ENCODE peak calls at places on chromosomes 4 and X, in five cellular contexts. J is GM13977, Y is GM10248, C is OCI-LY7, A is H9. G is an unnamed sample.

GRCh38 chr4:168095776-168096443 is 3.6 kb downstream of the ANXA10 start:
- DNase-seq in J (no peak), C (no peak), Y (no peak), A (no peak), G (no peak)

GRCh38 chrX:107675823-107676555 is 47.7 kb downstream of the PRPS1 start:
- DNase-seq in A (no peak), J (no peak), C (peak; percentile 43), Y (no peak), G (no peak)

GRCh38 chrX:134622056-134622812 is 36.0 kb downstream of the PLAC1 start:
- DNase-seq in C (no peak), A (peak; percentile 35), Y (peak; percentile 33), J (peak; percentile 25), G (peak; percentile 4)

GRCh38 chr4:20662851-20663250 is 37.4 kb upstream of the PACRGL start:
- DNase-seq in J (no peak), Y (no peak), A (no peak), C (no peak), G (no peak)

GRCh38 chr4:95215991-95216605 is 332.7 kb downstream of the UNC5C start:
- DNase-seq in A (no peak), J (no peak), Y (no peak), C (no peak), G (no peak)

GRCh38 chr4:137611998-137612700 is 79.9 kb upstream of the PCDH18 start:
- DNase-seq in C (no peak), A (no peak), J (no peak), Y (no peak), G (no peak)

GRCh38 chrX:97616883-97617510 is 733.3 kb downstream of the RPA4 start:
- DNase-seq in C (no peak), Y (peak; percentile 17), A (no peak), J (peak; percentile 23), G (no peak)

GRCh38 chr4:104395219-104395618 is 99.5 kb downstream of the CXXC4 start:
- DNase-seq in Y (no peak), C (no peak), A (no peak), J (no peak), G (no peak)

GRCh38 chrX:115503099-115503498 is 57.9 kb upstream of the PLS3 start:
- DNase-seq in Y (no peak), J (no peak), C (no peak), A (no peak), G (no peak)

GRCh38 chr4:119536572-119537528 is 91.8 kb downstream of the PDE5A start:
- DNase-seq in A (no peak), Y (no peak), C (no peak), J (no peak), G (no peak)

GRCh38 chr4:7964459-7964858 is 24.8 kb upstream of the AFAP1 start:
- DNase-seq in J (peak; percentile 81), Y (no peak), A (no peak), C (no peak), G (no peak)

GRCh38 chrX:150821971-150822370 is 76.5 kb downstream of the CD99L2 start:
- DNase-seq in Y (no peak), J (no peak), A (no peak), C (no peak), G (no peak)

GRCh38 chr4:154349829-154350228 is 141.8 kb downstream of the DCHS2 start:
- DNase-seq in J (no peak), Y (no peak), C (peak; percentile 3), A (no peak), G (no peak)

GRCh38 chrX:51332188-51332942 is at the start of gene NUDT10:
- DNase-seq in Y (no peak), A (peak; percentile 87), C (no peak), J (peak; percentile 29), G (peak; percentile 65)

GRCh38 chr4:82275431-82276423 is 98.1 kb downstream of the HNRNPD start:
- DNase-seq in A (peak; percentile 58), Y (no peak), J (no peak), C (peak; percentile 63), G (no peak)

GRCh38 chrX:14291626-14292025 is 237.7 kb upstream of the GLRA2 start:
- DNase-seq in J (no peak), Y (no peak), C (no peak), A (peak; percentile 28), G (no peak)

GRCh38 chr4:178275671-178276360 is 833.6 kb upstream of the AGA start:
- DNase-seq in A (peak; percentile 60), Y (no peak), J (no peak), C (no peak), G (no peak)

GRCh38 chr4:5338511-5338910 is 287.2 kb downstream of the STK32B start:
- DNase-seq in J (no peak), C (no peak), Y (no peak), A (no peak), G (no peak)

GRCh38 chr4:45475490-45475889 is 648.4 kb downstream of the GABRG1 start:
- DNase-seq in Y (no peak), J (no peak), A (no peak), C (no peak), G (no peak)

GRCh38 chr4:176981551-176981950 is 188.8 kb upstream of the VEGFC start:
- DNase-seq in J (no peak), A (no peak), C (no peak), Y (no peak), G (no peak)

GRCh38 chr4:112348488-112349158 is 51.5 kb downstream of the ALPK1 start:
- DNase-seq in Y (no peak), A (peak; percentile 85), J (no peak), C (no peak), G (peak; percentile 42)

GRCh38 chr4:24209131-24209530 is 319.3 kb upstream of the PPARGC1A start:
- DNase-seq in Y (no peak), J (no peak), A (no peak), C (no peak), G (no peak)

GRCh38 chrX:17266171-17266570 is 108.8 kb upstream of the NHS start:
- DNase-seq in C (no peak), J (no peak), Y (no peak), A (no peak), G (no peak)

GRCh38 chr4:89173336-89174090 is 62.2 kb downstream of the TIGD2 start:
- DNase-seq in A (no peak), J (no peak), Y (no peak), C (no peak), G (no peak)

GRCh38 chr4:76657443-76657842 is 222.4 kb downstream of the SHROOM3 start:
- DNase-seq in A (no peak), Y (no peak), J (no peak), C (no peak), G (no peak)

GRCh38 chr4:13547563-13548041 is 3.3 kb upstream of the NKX3-2 start:
- DNase-seq in A (no peak), J (peak; percentile 75), C (peak; percentile 78), Y (peak; percentile 57), G (peak; percentile 73)

GRCh38 chr4:3870567-3870962 is 104.4 kb downstream of the ADRA2C start:
- DNase-seq in Y (no peak), J (no peak), A (peak; percentile 24), C (no peak), G (no peak)

GRCh38 chr4:66522244-66522643 is 852.0 kb upstream of the EPHA5 start:
- DNase-seq in J (no peak), A (no peak), Y (no peak), C (no peak), G (no peak)

GRCh38 chr4:79964020-79964714 is 108.9 kb downstream of the ANTXR2 start:
- DNase-seq in J (no peak), A (no peak), Y (no peak), C (no peak), G (no peak)

GRCh38 chrX:111010151-111010550 is 85.8 kb upstream of the PAK3 start:
- DNase-seq in A (no peak), C (no peak), Y (no peak), J (no peak), G (no peak)

GRCh38 chrX:16771483-16772398 is 14.5 kb upstream of the TXLNG start:
- DNase-seq in J (no peak), Y (no peak), C (no peak), A (peak; percentile 83), G (peak; percentile 2)

GRCh38 chrX:42533761-42534160 is 244.2 kb downstream of the PPP1R2C start:
- DNase-seq in C (no peak), A (no peak), J (no peak), Y (no peak), G (no peak)

GRCh38 chr4:127586922-127587571 is 45.7 kb upstream of the INTU start:
- DNase-seq in C (peak; percentile 22), Y (peak; percentile 43), A (peak; percentile 74), J (peak; percentile 36), G (peak; percentile 31)
- TF ChIP-seq CTCF in C (peak; percentile 80), Y (peak; percentile 58), A (peak; percentile 83), J (peak; percentile 76), G (peak; percentile 60)

DNA sequence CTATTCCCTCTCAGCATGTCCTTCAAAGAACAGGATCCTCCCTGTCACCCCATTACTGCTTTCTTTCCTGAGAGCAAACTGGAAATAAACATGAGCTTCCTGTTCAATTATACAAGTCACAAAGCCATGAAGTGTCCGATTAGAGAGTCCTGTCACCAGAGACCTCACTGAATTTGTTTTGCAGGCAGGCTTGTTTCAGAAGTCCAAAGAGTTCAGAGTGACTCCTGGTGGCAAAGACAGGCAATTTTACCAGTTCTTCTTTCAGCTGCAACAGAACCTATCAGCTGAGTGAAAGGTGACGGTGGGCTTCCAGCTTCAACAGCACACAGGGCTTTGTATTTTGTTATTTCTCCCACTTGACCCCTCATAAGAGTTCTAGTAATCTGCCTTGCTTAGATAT is 6.4 kb downstream of the ELK1 start:
- DNase-seq in C (no peak), A (no peak), J (no peak), Y (no peak), G (no peak)
- TF ChIP-seq CTCF in C (peak; percentile 54), A (peak; percentile 47), J (peak; percentile 36), Y (peak; percentile 25), G (peak; percentile 17)

DNA sequence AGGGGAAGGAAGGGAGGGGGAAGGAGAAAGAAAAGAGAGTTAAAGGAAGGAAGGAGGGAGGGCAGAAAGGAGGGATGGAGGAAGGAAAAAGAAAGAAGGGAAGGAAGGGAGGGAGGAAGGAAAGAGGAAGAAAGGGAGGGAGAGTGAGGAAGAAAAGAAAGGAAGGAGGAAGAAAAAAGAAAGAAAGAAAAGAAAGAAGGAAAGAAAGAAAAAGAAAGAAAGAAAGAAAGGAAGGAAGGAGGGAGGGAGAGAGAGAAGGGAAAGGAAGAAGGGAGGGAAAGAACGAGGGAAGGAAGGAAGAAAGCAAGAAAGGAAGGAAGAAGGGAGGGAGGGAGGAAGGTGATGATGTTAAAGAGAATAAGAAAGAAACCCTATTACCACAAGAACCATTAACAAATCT is 150.6 kb downstream of the MXRA5 start:
- DNase-seq in Y (no peak), J (no peak), A (no peak), C (no peak), G (no peak)
- TF ChIP-seq CTCF in Y (no peak), J (no peak), A (no peak), C (no peak), G (no peak)

GRCh38 chrX:19177710-19178109 is 55.4 kb upstream of the ADGRG2 start:
- DNase-seq in A (no peak), Y (no peak), C (no peak), J (no peak), G (no peak)
- TF ChIP-seq CTCF in A (no peak), Y (no peak), C (no peak), J (no peak), G (no peak)

GRCh38 chr4:41477200-41477910 is 60.6 kb upstream of the LIMCH1 start:
- DNase-seq in J (no peak), A (no peak), Y (no peak), C (no peak), G (no peak)
- TF ChIP-seq CTCF in J (no peak), A (no peak), Y (no peak), C (no peak), G (no peak)

GRCh38 chr4:32462944-32463343 is 1742.8 kb downstream of the PCDH7 start:
- DNase-seq in A (peak; percentile 32), Y (no peak), C (peak; percentile 52), J (no peak), G (peak; percentile 34)
- TF ChIP-seq CTCF in A (peak; percentile 76), Y (peak; percentile 19), C (peak; percentile 84), J (peak; percentile 59), G (peak; percentile 70)

GRCh38 chrX:119790977-119791436 is 423 bp downstream of the RPL39 start:
- DNase-seq in C (peak; percentile 51), J (no peak), A (no peak), Y (no peak), G (no peak)
- TF ChIP-seq CTCF in C (peak; percentile 50), J (peak; percentile 41), A (no peak), Y (peak; percentile 19), G (no peak)